ENCODE peak calls at places on chromosomes 16 and 17, in six cellular contexts. One of them, this sample, is unnamed.
A peak's percentile ranks its signal among the peaks of the same experiment; 100 is the strongest.

GRCh38 chr16:67910162-67910561 is 17.1 kb downstream of the PSKH1 start:
- DNase-seq in hypothalamus: peak; percentile 85
- DNase-seq in uterus: no peak
- DNase-seq in fibroblast of the aortic adventitia: no peak
- DNase-seq in activated naive CD4-positive, alpha-beta T cell treated with anti-CD3 and anti-CD28 coated beads, Interleukin-2, amount 50 U/mL, for 16 hours: no peak
- DNase-seq in pulmonary artery endothelial cell: no peak
- DNase-seq in this sample: no peak

GRCh38 chr16:85954927-85955539 is 56.1 kb downstream of the IRF8 start:
- DNase-seq in pulmonary artery endothelial cell: no peak
- DNase-seq in uterus: no peak
- DNase-seq in hypothalamus: no peak
- DNase-seq in fibroblast of the aortic adventitia: no peak
- DNase-seq in activated naive CD4-positive, alpha-beta T cell treated with anti-CD3 and anti-CD28 coated beads, Interleukin-2, amount 50 U/mL, for 16 hours: no peak
- DNase-seq in this sample: no peak

GRCh38 chr17:65593092-65593869 is 31.8 kb upstream of the AXIN2 start:
- DNase-seq in pulmonary artery endothelial cell: no peak
- DNase-seq in hypothalamus: no peak
- DNase-seq in activated naive CD4-positive, alpha-beta T cell treated with anti-CD3 and anti-CD28 coated beads, Interleukin-2, amount 50 U/mL, for 16 hours: no peak
- DNase-seq in fibroblast of the aortic adventitia: no peak
- DNase-seq in uterus: no peak
- DNase-seq in this sample: no peak

GRCh38 chr16:1053700-1054368 is 18.7 kb upstream of the SSTR5 start:
- DNase-seq in fibroblast of the aortic adventitia: no peak
- DNase-seq in activated naive CD4-positive, alpha-beta T cell treated with anti-CD3 and anti-CD28 coated beads, Interleukin-2, amount 50 U/mL, for 16 hours: no peak
- DNase-seq in pulmonary artery endothelial cell: no peak
- DNase-seq in uterus: no peak
- DNase-seq in hypothalamus: no peak
- DNase-seq in this sample: no peak

GRCh38 chr17:59558953-59559352 is 6.5 kb upstream of the DHX40 start:
- DNase-seq in fibroblast of the aortic adventitia: peak; percentile 56
- DNase-seq in pulmonary artery endothelial cell: no peak
- DNase-seq in uterus: no peak
- DNase-seq in activated naive CD4-positive, alpha-beta T cell treated with anti-CD3 and anti-CD28 coated beads, Interleukin-2, amount 50 U/mL, for 16 hours: no peak
- DNase-seq in hypothalamus: no peak
- DNase-seq in this sample: no peak

GRCh38 chr17:46772013-46772878 is 46.2 kb downstream of the WNT3 start:
- DNase-seq in pulmonary artery endothelial cell: no peak
- DNase-seq in uterus: no peak
- DNase-seq in fibroblast of the aortic adventitia: no peak
- DNase-seq in activated naive CD4-positive, alpha-beta T cell treated with anti-CD3 and anti-CD28 coated beads, Interleukin-2, amount 50 U/mL, for 16 hours: no peak
- DNase-seq in hypothalamus: no peak
- DNase-seq in this sample: no peak

GRCh38 chr16:69443809-69444611 is 19.6 kb downstream of the CYB5B start:
- DNase-seq in uterus: peak; percentile 45
- DNase-seq in activated naive CD4-positive, alpha-beta T cell treated with anti-CD3 and anti-CD28 coated beads, Interleukin-2, amount 50 U/mL, for 16 hours: no peak
- DNase-seq in fibroblast of the aortic adventitia: peak; percentile 61
- DNase-seq in hypothalamus: no peak
- DNase-seq in pulmonary artery endothelial cell: no peak
- DNase-seq in this sample: no peak

GRCh38 chr16:85148959-85149358 is 36.7 kb upstream of the CIBAR2 start:
- DNase-seq in pulmonary artery endothelial cell: no peak
- DNase-seq in fibroblast of the aortic adventitia: peak; percentile 32
- DNase-seq in activated naive CD4-positive, alpha-beta T cell treated with anti-CD3 and anti-CD28 coated beads, Interleukin-2, amount 50 U/mL, for 16 hours: no peak
- DNase-seq in uterus: no peak
- DNase-seq in hypothalamus: no peak
- DNase-seq in this sample: no peak

GRCh38 chr16:84950906-84951305 is 60.4 kb downstream of the ZDHHC7 start:
- DNase-seq in fibroblast of the aortic adventitia: no peak
- DNase-seq in activated naive CD4-positive, alpha-beta T cell treated with anti-CD3 and anti-CD28 coated beads, Interleukin-2, amount 50 U/mL, for 16 hours: peak; percentile 30
- DNase-seq in uterus: no peak
- DNase-seq in pulmonary artery endothelial cell: no peak
- DNase-seq in hypothalamus: no peak
- DNase-seq in this sample: no peak

GRCh38 chr17:32484628-32485027 is 2.2 kb upstream of the CDK5R1 start:
- DNase-seq in activated naive CD4-positive, alpha-beta T cell treated with anti-CD3 and anti-CD28 coated beads, Interleukin-2, amount 50 U/mL, for 16 hours: no peak
- DNase-seq in uterus: no peak
- DNase-seq in fibroblast of the aortic adventitia: no peak
- DNase-seq in pulmonary artery endothelial cell: no peak
- DNase-seq in hypothalamus: no peak
- DNase-seq in this sample: no peak

GRCh38 chr17:63932008-63932561 is at the start of gene CD79B:
- DNase-seq in hypothalamus: no peak
- DNase-seq in pulmonary artery endothelial cell: no peak
- DNase-seq in uterus: no peak
- DNase-seq in fibroblast of the aortic adventitia: no peak
- DNase-seq in activated naive CD4-positive, alpha-beta T cell treated with anti-CD3 and anti-CD28 coated beads, Interleukin-2, amount 50 U/mL, for 16 hours: peak; percentile 45
- DNase-seq in this sample: peak; percentile 84

GRCh38 chr17:37789166-37789565 is 44.3 kb upstream of the HNF1B start:
- DNase-seq in hypothalamus: no peak
- DNase-seq in activated naive CD4-positive, alpha-beta T cell treated with anti-CD3 and anti-CD28 coated beads, Interleukin-2, amount 50 U/mL, for 16 hours: no peak
- DNase-seq in fibroblast of the aortic adventitia: no peak
- DNase-seq in uterus: no peak
- DNase-seq in pulmonary artery endothelial cell: no peak
- DNase-seq in this sample: no peak

GRCh38 chr16:83934684-83934977 is 18.4 kb upstream of the OSGIN1 start:
- DNase-seq in hypothalamus: no peak
- DNase-seq in pulmonary artery endothelial cell: no peak
- DNase-seq in activated naive CD4-positive, alpha-beta T cell treated with anti-CD3 and anti-CD28 coated beads, Interleukin-2, amount 50 U/mL, for 16 hours: no peak
- DNase-seq in fibroblast of the aortic adventitia: no peak
- DNase-seq in uterus: no peak
- DNase-seq in this sample: no peak

GRCh38 chr16:714558-715447 is at the start of gene METRN:
- DNase-seq in uterus: peak; percentile 92
- DNase-seq in hypothalamus: peak; percentile 90
- DNase-seq in fibroblast of the aortic adventitia: peak; percentile 74
- DNase-seq in activated naive CD4-positive, alpha-beta T cell treated with anti-CD3 and anti-CD28 coated beads, Interleukin-2, amount 50 U/mL, for 16 hours: peak; percentile 92
- DNase-seq in pulmonary artery endothelial cell: no peak
- DNase-seq in this sample: peak; percentile 83

GRCh38 chr17:38982858-38983746 is 15.9 kb upstream of the FBXO47 start:
- DNase-seq in fibroblast of the aortic adventitia: peak; percentile 87
- DNase-seq in pulmonary artery endothelial cell: peak; percentile 33
- DNase-seq in uterus: peak; percentile 50
- DNase-seq in hypothalamus: peak; percentile 4
- DNase-seq in activated naive CD4-positive, alpha-beta T cell treated with anti-CD3 and anti-CD28 coated beads, Interleukin-2, amount 50 U/mL, for 16 hours: peak; percentile 37
- DNase-seq in this sample: peak; percentile 23

GRCh38 chr16:70253291-70254094 is 1.8 kb upstream of the EXOSC6 start:
- DNase-seq in fibroblast of the aortic adventitia: peak; percentile 41
- DNase-seq in hypothalamus: no peak
- DNase-seq in activated naive CD4-positive, alpha-beta T cell treated with anti-CD3 and anti-CD28 coated beads, Interleukin-2, amount 50 U/mL, for 16 hours: peak; percentile 32
- DNase-seq in uterus: no peak
- DNase-seq in pulmonary artery endothelial cell: no peak
- DNase-seq in this sample: no peak

GRCh38 chr17:12966413-12966812 is 51.4 kb downstream of the ELAC2 start:
- DNase-seq in activated naive CD4-positive, alpha-beta T cell treated with anti-CD3 and anti-CD28 coated beads, Interleukin-2, amount 50 U/mL, for 16 hours: no peak
- DNase-seq in uterus: no peak
- DNase-seq in fibroblast of the aortic adventitia: no peak
- DNase-seq in pulmonary artery endothelial cell: no peak
- DNase-seq in hypothalamus: no peak
- DNase-seq in this sample: no peak

GRCh38 chr16:83701494-83701893 is 106.3 kb upstream of the HSBP1 start:
- DNase-seq in uterus: no peak
- DNase-seq in activated naive CD4-positive, alpha-beta T cell treated with anti-CD3 and anti-CD28 coated beads, Interleukin-2, amount 50 U/mL, for 16 hours: no peak
- DNase-seq in hypothalamus: no peak
- DNase-seq in fibroblast of the aortic adventitia: peak; percentile 37
- DNase-seq in pulmonary artery endothelial cell: no peak
- DNase-seq in this sample: no peak

GRCh38 chr17:30363715-30364202 is 15.0 kb upstream of the CPD start:
- DNase-seq in hypothalamus: no peak
- DNase-seq in activated naive CD4-positive, alpha-beta T cell treated with anti-CD3 and anti-CD28 coated beads, Interleukin-2, amount 50 U/mL, for 16 hours: peak; percentile 83
- DNase-seq in fibroblast of the aortic adventitia: peak; percentile 49
- DNase-seq in pulmonary artery endothelial cell: no peak
- DNase-seq in uterus: no peak
- DNase-seq in this sample: peak; percentile 60

GRCh38 chr16:27600386-27600785 is 50.4 kb downstream of the KATNIP start:
- DNase-seq in pulmonary artery endothelial cell: no peak
- DNase-seq in activated naive CD4-positive, alpha-beta T cell treated with anti-CD3 and anti-CD28 coated beads, Interleukin-2, amount 50 U/mL, for 16 hours: no peak
- DNase-seq in uterus: no peak
- DNase-seq in fibroblast of the aortic adventitia: no peak
- DNase-seq in hypothalamus: no peak
- DNase-seq in this sample: no peak